ENCODE peak calls at places on chromosome 13, in seven cellular contexts. R, C, A, J, V, F and Z are unnamed samples.

GRCh38 chr13:104691765-104692164 is 1625.5 kb upstream of the SLC10A2 start:
- DNase-seq in V (no peak), R (no peak), J (no peak), F (no peak), C (no peak), A (no peak), Z (no peak)

GRCh38 chr13:113109151-113110047 is 3.8 kb downstream of the F7 start:
- DNase-seq in F (no peak), R (no peak), J (no peak), V (no peak), C (no peak), A (no peak), Z (no peak)

GRCh38 chr13:45925151-45925550 is 73.6 kb upstream of the SIAH3 start:
- DNase-seq in R (no peak), C (no peak), J (no peak), A (no peak), V (no peak), F (no peak), Z (no peak)

GRCh38 chr13:105787518-105788085 is 747.9 kb downstream of the EFNB2 start:
- DNase-seq in R (no peak), J (peak), V (no peak), F (no peak), A (no peak), C (no peak), Z (no peak)

GRCh38 chr13:112791662-112792440 is 102.0 kb downstream of the ATP11A start:
- DNase-seq in A (no peak), F (no peak), C (no peak), V (no peak), J (no peak), R (no peak), Z (no peak)

GRCh38 chr13:75796825-75797224 is 160.7 kb downstream of the LMO7 start:
- DNase-seq in A (no peak), J (no peak), R (no peak), V (no peak), F (no peak), C (no peak), Z (no peak)

GRCh38 chr13:27183561-27184147 is 12.0 kb upstream of the USP12 start:
- DNase-seq in R (no peak), V (no peak), C (no peak), J (no peak), F (no peak), A (no peak), Z (no peak)

GRCh38 chr13:24127116-24127631 is 33.3 kb upstream of the SPATA13 start:
- DNase-seq in V (no peak), R (no peak), A (no peak), J (peak), C (peak), F (no peak), Z (no peak)

GRCh38 chr13:20412761-20413355 is 112.8 kb downstream of the CRYL1 start:
- DNase-seq in R (peak), J (no peak), V (no peak), C (no peak), F (no peak), A (no peak), Z (no peak)

GRCh38 chr13:83057119-83057518 is 825.2 kb downstream of the SLITRK1 start:
- DNase-seq in R (no peak), C (no peak), F (no peak), V (no peak), J (no peak), A (no peak), Z (no peak)

GRCh38 chr13:31807090-31807541 is 67.8 kb downstream of the RXFP2 start:
- DNase-seq in F (no peak), R (no peak), V (no peak), C (peak), A (no peak), J (no peak), Z (no peak)

GRCh38 chr13:95251641-95252040 is 49.6 kb downstream of the ABCC4 start:
- DNase-seq in C (no peak), R (no peak), J (no peak), V (no peak), A (no peak), F (no peak), Z (no peak)

GRCh38 chr13:41544824-41545707 is 87.7 kb downstream of the RGCC start:
- DNase-seq in A (no peak), R (no peak), F (no peak), C (no peak), V (no peak), J (peak), Z (no peak)

GRCh38 chr13:27678306-27679040 is 56.8 kb downstream of the POLR1D start:
- DNase-seq in R (no peak), A (no peak), F (no peak), V (no peak), C (no peak), J (peak), Z (no peak)

GRCh38 chr13:107348471-107348870 is 780.5 kb upstream of the ARGLU1 start:
- DNase-seq in J (no peak), F (no peak), A (no peak), R (no peak), V (no peak), C (no peak), Z (no peak)

GRCh38 chr13:71886880-71887279 is 19.9 kb upstream of the DACH1 start:
- DNase-seq in C (no peak), A (no peak), R (no peak), J (no peak), V (no peak), F (no peak), Z (no peak)

GRCh38 chr13:113491418-113491883 is 940 bp upstream of the DCUN1D2 start:
- DNase-seq in J (peak), C (no peak), V (no peak), R (no peak), F (no peak), A (no peak), Z (peak)

GRCh38 chr13:112699318-112699918 is 9.6 kb downstream of the ATP11A start:
- DNase-seq in V (no peak), R (no peak), A (no peak), J (no peak), F (no peak), C (no peak), Z (no peak)

GRCh38 chr13:76720416-76720815 is 165.8 kb downstream of the KCTD12 start:
- DNase-seq in F (no peak), V (no peak), J (no peak), C (no peak), A (no peak), R (no peak), Z (no peak)

GRCh38 chr13:112510002-112510780 is 77.8 kb downstream of the TUBGCP3 start:
- DNase-seq in R (peak), J (no peak), V (no peak), F (no peak), A (no peak), C (peak), Z (no peak)

GRCh38 chr13:23979361-23980159 is 82.3 kb upstream of the C1QTNF9B start:
- DNase-seq in C (peak), R (peak), J (peak), F (no peak), A (peak), V (no peak), Z (peak)

GRCh38 chr13:75405976-75406703 is 75.8 kb downstream of the TBC1D4 start:
- DNase-seq in A (no peak), R (no peak), F (no peak), J (no peak), C (no peak), V (no peak), Z (no peak)